ENCODE peak calls at places on chromosome 1, in six cellular contexts. X is PC-3, U is hepatocyte, A is OCI-LY7, K is Karpas-422, O is GM23338. G is an unnamed sample.

GRCh38 chr1:162389021-162389818 is 7.7 kb downstream of the C1orf226 start:
- DNase-seq in X (peak; percentile 62), U (peak; percentile 4), A (no peak), K (no peak), O (no peak), G (peak; percentile 48)

GRCh38 chr1:910881-911721 is 12.6 kb upstream of the SAMD11 start:
- DNase-seq in X (peak; percentile 51), U (peak; percentile 82), A (no peak), K (no peak), O (no peak), G (peak; percentile 74)

GRCh38 chr1:63960326-63960725 is 186.5 kb downstream of the ROR1 start:
- DNase-seq in X (no peak), U (no peak), A (no peak), K (no peak), O (no peak), G (peak; percentile 16)

GRCh38 chr1:24673336-24673735 is 30.2 kb downstream of the SRRM1 start:
- DNase-seq in X (no peak), U (no peak), A (no peak), K (no peak), O (no peak), G (peak; percentile 60)

GRCh38 chr1:101781437-101781836 is 215.3 kb downstream of the OLFM3 start:
- DNase-seq in X (peak; percentile 6), U (peak; percentile 46), A (no peak), K (peak; percentile 75), O (no peak), G (peak; percentile 3)

GRCh38 chr1:31704261-31705079 is 653 bp upstream of the COL16A1 start:
- DNase-seq in X (peak; percentile 37), U (peak; percentile 67), A (no peak), K (no peak), O (peak; percentile 30), G (peak; percentile 89)

GRCh38 chr1:40405812-40406211 is 32.3 kb downstream of the SMAP2 start:
- DNase-seq in X (no peak), U (no peak), A (no peak), K (no peak), O (no peak), G (no peak)

GRCh38 chr1:36572142-36572715 is 89.5 kb upstream of the CSF3R start:
- DNase-seq in X (no peak), U (no peak), A (no peak), K (no peak), O (peak; percentile 36), G (no peak)

GRCh38 chr1:87024936-87025537 is 110.6 kb downstream of the HS2ST1 start:
- DNase-seq in X (peak; percentile 62), U (peak; percentile 40), A (peak; percentile 53), K (peak; percentile 50), O (peak; percentile 69), G (peak; percentile 50)

GRCh38 chr1:186550832-186551231 is 89.9 kb upstream of the PDC start:
- DNase-seq in X (no peak), U (no peak), A (no peak), K (no peak), O (peak; percentile 9), G (no peak)

GRCh38 chr1:1929102-1929638 is 10.1 kb upstream of the TMEM52 start:
- DNase-seq in X (no peak), U (no peak), A (no peak), K (no peak), O (no peak), G (no peak)

GRCh38 chr1:1088801-1089680 is 14.9 kb upstream of the RNF223 start:
- DNase-seq in X (no peak), U (no peak), A (no peak), K (no peak), O (no peak), G (no peak)

DNA sequence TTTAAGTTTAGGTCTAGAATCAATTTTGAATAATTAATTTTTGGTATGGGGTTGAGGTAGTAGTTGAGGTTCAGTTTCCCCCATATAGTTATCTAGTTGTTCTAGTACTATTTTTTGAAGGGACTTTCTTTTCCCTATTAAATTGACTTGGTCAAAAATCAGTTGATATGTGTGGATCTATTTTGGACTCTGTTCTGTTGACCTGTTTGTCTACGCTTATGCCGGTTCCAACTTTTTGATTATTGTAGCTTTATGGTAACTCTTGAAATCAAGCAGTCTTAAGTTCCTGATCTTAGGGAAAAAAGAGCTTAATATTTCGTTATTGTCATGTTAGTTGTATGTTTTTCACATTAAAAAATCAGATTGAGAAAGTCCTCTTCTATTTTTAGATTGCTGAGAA is 60.7 kb downstream of the FOXD2 start:
- DNase-seq in X (no peak), U (no peak), A (no peak), K (no peak), O (no peak), G (no peak)
- H3K9me2 ChIP-seq in X (no peaks in the 10 kb centered on the region), U (no peaks in the 10 kb centered on the region), A (no peaks in the 10 kb centered on the region), K (no peaks in the 10 kb centered on the region), O (no peaks in the 10 kb centered on the region), G (no peaks in the 10 kb centered on the region)

DNA sequence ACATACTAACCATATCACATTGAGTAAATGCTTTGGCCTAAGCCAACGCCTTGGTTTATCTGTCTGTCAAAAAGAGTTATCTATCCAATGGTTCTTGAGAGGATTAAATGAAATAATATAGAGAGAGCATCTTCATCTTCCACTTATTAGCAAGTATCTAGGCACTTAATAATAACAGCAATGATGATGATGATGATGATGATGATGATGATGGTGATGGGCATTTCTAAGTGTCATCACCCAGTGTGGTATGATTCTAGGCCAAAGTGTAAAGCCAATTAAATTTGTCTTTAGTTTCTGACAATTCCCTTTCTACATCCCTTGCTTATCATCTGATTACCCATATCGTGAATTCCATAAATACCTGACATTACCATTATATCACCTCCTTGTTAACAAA is 65.7 kb upstream of the LRRC53 start:
- DNase-seq in X (no peak), U (no peak), A (no peak), K (no peak), O (no peak), G (no peak)
- H3K9me2 ChIP-seq in X (no peaks in the 10 kb centered on the region), U (no peaks in the 10 kb centered on the region), A (no peaks in the 10 kb centered on the region), K (no peaks in the 10 kb centered on the region), O (no peaks in the 10 kb centered on the region), G (no peaks in the 10 kb centered on the region)

DNA sequence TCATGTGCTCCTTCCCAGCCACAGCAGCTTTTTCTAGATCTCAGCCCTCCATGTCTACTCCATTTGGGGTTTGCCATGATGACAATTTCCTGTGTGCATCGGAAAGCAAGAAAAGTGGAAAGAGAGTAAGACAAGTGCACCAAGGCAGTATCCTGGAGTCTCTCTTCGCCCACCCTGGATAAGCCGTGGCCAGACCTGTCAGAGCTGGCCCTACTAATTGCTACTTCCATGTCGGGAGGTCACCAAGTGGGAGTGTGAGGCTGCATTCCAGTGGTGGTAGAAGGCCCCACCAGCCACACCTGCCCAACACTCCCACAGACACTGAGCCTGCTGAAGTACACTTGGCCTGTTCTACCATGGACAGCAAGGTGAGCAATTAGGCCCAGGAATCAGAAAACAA is 14.0 kb upstream of the LORICRIN start:
- DNase-seq in X (no peak), U (no peak), A (no peak), K (no peak), O (no peak), G (no peak)
- H3K9me2 ChIP-seq in X (no peaks in the 10 kb centered on the region), U (no peaks in the 10 kb centered on the region), A (no peaks in the 10 kb centered on the region), K (no peaks in the 10 kb centered on the region), O (peaks cover 3% of the 10 kb centered on the region), G (no peaks in the 10 kb centered on the region)

GRCh38 chr1:154557248-154557938 is 1.1 kb downstream of the UBE2Q1 start:
- DNase-seq in X (no peak), U (no peak), A (peak; percentile 29), K (no peak), O (peak; percentile 10), G (peak; percentile 17)
- H3K9me2 ChIP-seq in X (no peaks in the 10 kb centered on the region), U (no peaks in the 10 kb centered on the region), A (no peaks in the 10 kb centered on the region), K (no peaks in the 10 kb centered on the region), O (no peaks in the 10 kb centered on the region), G (no peaks in the 10 kb centered on the region)

GRCh38 chr1:241944300-241944699 is 13.3 kb upstream of the BECN2 start:
- DNase-seq in X (no peak), U (no peak), A (no peak), K (no peak), O (no peak), G (no peak)

GRCh38 chr1:241939798-241940197 is 17.8 kb upstream of the BECN2 start:
- DNase-seq in X (no peak), U (no peak), A (no peak), K (no peak), O (no peak), G (peak; percentile 37)

GRCh38 chr1:241947355-241947754 is 10.2 kb upstream of the BECN2 start:
- DNase-seq in X (peak; percentile 47), U (no peak), A (no peak), K (no peak), O (no peak), G (no peak)

DNA sequence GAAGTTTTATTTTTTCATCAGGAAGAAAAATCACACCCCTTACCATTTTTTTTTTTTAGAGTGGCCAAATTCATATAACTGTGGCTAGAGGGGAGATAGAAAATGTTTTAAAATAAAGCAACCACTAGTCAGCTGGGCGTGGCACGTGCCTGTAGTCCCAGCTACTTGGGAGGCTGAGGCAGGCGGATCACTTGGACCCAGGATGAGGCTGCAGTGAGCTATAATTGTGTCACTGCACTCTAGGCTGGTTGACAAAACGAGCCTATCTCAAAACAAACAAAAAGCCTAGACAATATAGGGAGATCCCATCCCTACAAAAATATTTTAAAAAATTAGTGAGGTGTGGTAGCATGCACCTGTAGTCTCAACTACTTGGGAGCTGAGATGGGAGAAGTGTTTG is 14.8 kb upstream of the BECN2 start:
- DNase-seq in X (peak; percentile 25), U (no peak), A (no peak), K (no peak), O (no peak), G (peak; percentile 14)
- H3K9me2 ChIP-seq in X (no peaks in the 10 kb centered on the region), U (no peaks in the 10 kb centered on the region), A (no peaks in the 10 kb centered on the region), K (no peaks in the 10 kb centered on the region), O (no peaks in the 10 kb centered on the region), G (no peaks in the 10 kb centered on the region)

DNA sequence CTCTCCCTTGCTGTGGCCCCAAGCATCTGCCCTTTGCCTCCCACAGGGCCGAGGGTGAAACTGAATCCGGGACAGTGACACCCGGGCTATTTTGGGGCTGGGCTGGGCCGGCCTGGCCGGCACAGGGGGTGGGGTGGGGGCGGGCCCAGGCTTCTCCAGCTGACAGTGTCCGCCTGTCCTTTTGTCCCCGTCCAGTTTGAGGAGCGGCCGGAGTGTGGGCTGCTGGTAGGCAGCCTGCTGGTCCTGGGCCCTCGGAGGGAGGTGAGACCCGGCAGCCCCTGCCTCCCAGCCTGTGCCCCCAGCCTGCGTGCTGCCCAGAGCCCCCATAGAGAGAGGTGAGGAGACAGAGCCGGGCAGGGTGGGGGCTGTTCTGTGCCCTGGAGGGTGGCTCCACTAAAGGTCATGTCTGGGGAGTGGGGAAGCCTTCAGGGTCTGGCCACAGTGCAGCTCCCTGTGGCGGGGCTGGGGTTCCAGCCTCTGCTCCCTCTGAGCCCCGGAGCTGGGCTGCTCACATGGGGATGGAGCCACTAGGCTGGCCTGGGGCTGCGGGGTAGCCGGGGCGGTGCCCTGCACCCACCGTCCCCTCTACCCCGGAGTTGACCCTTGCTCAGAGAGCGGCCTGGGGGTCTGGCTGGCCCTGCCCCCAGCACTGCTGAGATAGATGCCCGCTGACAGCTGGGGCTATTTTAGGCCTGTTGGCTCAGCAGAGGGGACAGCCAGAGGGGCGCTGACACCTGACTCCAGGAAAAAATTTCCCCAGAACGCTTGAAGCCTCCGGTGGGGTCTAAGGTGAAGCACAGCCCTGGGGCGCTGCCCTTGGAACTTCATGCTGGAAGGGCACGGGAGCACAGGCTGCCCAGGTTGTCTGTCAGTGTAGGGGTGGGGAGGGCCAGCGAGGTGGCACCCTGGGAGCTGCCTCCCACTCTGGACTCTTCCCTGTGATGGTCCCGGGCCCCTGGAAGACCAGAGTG is at the start of gene OBSCN:
- DNase-seq in X (no peak), U (no peak), A (no peak), K (no peak), O (peak; percentile 35), G (no peak)
- H3K9me2 ChIP-seq in X (no peaks in the 10 kb centered on the region), U (no peaks in the 10 kb centered on the region), A (no peaks in the 10 kb centered on the region), K (no peaks in the 10 kb centered on the region), O (no peaks in the 10 kb centered on the region), G (no peaks in the 10 kb centered on the region)

G was measured in GM23248.